ENCODE peak calls at places on chromosome 17, in six cellular contexts. X, B, F, C, W and Z are unnamed samples.

GRCh38 chr17:75105269-75106080 is 4.3 kb upstream of the ARMC7 start:
- ATAC-seq in F (peak), W (peak), B (no peak), X (peak), C (peak), Z (peak)

GRCh38 chr17:82871056-82871775 is 31.4 kb upstream of the ZNF750 start:
- ATAC-seq in B (no peak), X (peak), F (no peak), C (no peak), W (no peak), Z (peak)

GRCh38 chr17:65028537-65028843 is 28.1 kb downstream of the GNA13 start:
- ATAC-seq in W (no peak), F (no peak), B (no peak), C (no peak), X (no peak), Z (no peak)

GRCh38 chr17:58119491-58119890 is 28.7 kb upstream of the OR4D1 start:
- ATAC-seq in C (no peak), B (no peak), F (no peak), X (no peak), W (no peak), Z (no peak)

GRCh38 chr17:77227461-77228223 is 86.9 kb downstream of the SEC14L1 start:
- ATAC-seq in C (no peak), F (peak), W (no peak), X (peak), B (no peak), Z (peak)

GRCh38 chr17:50638851-50639767 is 4.4 kb downstream of the ABCC3 start:
- ATAC-seq in F (peak), B (no peak), W (peak), C (no peak), X (peak), Z (peak)

GRCh38 chr17:69424287-69425041 is 10.0 kb downstream of the MAP2K6 start:
- ATAC-seq in C (no peak), B (no peak), F (peak), W (no peak), X (no peak), Z (no peak)

GRCh38 chr17:39965017-39965699 is 2.4 kb downstream of the GSDMA start:
- ATAC-seq in F (no peak), W (no peak), B (no peak), C (no peak), X (no peak), Z (no peak)

GRCh38 chr17:75019146-75019545 is 6.7 kb downstream of the MRPL58 start:
- ATAC-seq in W (no peak), B (no peak), X (no peak), C (no peak), F (no peak), Z (no peak)

GRCh38 chr17:4331614-4332013 is 34.9 kb downstream of the UBE2G1 start:
- ATAC-seq in B (no peak), W (no peak), F (no peak), C (peak), X (no peak), Z (no peak)

GRCh38 chr17:63479495-63480184 is 2.8 kb downstream of the ACE start:
- ATAC-seq in X (no peak), F (no peak), B (no peak), W (no peak), C (no peak), Z (no peak)

GRCh38 chr17:19381741-19382444 is 3.6 kb downstream of the MAPK7 start:
- ATAC-seq in B (no peak), F (no peak), X (no peak), C (no peak), W (no peak), Z (no peak)

GRCh38 chr17:19386276-19386863 is 620 bp downstream of the MFAP4 start:
- ATAC-seq in C (peak), W (peak), X (peak), B (no peak), F (peak), Z (peak)

GRCh38 chr17:19382581-19383444 is 4.2 kb downstream of the MFAP4 start:
- ATAC-seq in W (no peak), C (no peak), F (no peak), B (no peak), X (no peak), Z (no peak)

GRCh38 chr17:19384723-19385391 is 2.1 kb downstream of the MFAP4 start:
- ATAC-seq in C (peak), X (no peak), B (no peak), W (peak), F (peak), Z (peak)

GRCh38 chr17:19383681-19384470 is 3.1 kb downstream of the MFAP4 start:
- ATAC-seq in X (no peak), C (no peak), F (no peak), B (no peak), W (no peak), Z (no peak)
- H3K27ac ChIP-seq in X (no peak), C (no peak), F (peak), B (no peak), W (peak), Z (peak)

GRCh38 chr17:7632492-7632894 is 2.6 kb downstream of the SHBG start:
- ATAC-seq in C (peak), W (peak), F (peak), B (no peak), X (peak), Z (no peak)
- H3K4me3 ChIP-seq in C (no peak), W (no peak), F (no peak), B (no peak), X (no peak), Z (no peak)

DNA sequence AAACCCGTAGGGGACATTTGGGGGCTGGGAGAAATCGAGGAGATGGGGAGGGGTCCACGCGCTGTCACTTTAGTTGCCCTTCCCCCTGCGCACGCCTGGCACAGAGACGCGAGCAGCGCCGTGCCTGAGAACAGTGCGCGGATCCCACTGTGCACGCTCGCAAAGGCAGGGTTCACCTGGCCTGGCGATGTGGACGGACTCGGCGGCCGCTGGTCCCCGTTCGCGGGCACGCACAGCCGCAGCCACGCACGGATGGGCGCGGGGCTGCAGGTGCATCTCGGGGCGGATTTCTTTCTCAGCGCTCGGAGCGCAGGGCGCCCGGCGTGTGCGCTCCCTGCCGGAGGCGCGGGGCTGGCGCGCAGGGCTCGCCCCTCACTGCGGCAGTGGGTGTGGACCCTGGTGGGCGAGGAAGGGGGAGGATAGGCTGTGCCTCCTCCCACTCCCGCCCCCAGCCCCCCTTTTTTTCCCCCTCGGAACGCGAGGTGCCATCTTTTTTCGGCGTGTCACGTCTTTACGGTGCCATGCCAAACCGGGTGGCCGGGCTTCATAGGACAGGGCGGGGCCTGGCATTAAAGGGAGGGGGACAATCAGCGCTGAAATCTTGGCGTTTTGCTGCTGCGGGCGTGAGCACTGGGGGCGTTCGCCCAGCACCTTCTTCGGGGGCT is 1.1 kb downstream of the MAPT start:
- ATAC-seq in X (peak), F (peak), C (no peak), W (no peak), B (peak), Z (no peak)
- TF ChIP-seq CTCF in X (peak), F (no peak), C (no peak), W (no peak), B (no peak), Z (peak)

DNA sequence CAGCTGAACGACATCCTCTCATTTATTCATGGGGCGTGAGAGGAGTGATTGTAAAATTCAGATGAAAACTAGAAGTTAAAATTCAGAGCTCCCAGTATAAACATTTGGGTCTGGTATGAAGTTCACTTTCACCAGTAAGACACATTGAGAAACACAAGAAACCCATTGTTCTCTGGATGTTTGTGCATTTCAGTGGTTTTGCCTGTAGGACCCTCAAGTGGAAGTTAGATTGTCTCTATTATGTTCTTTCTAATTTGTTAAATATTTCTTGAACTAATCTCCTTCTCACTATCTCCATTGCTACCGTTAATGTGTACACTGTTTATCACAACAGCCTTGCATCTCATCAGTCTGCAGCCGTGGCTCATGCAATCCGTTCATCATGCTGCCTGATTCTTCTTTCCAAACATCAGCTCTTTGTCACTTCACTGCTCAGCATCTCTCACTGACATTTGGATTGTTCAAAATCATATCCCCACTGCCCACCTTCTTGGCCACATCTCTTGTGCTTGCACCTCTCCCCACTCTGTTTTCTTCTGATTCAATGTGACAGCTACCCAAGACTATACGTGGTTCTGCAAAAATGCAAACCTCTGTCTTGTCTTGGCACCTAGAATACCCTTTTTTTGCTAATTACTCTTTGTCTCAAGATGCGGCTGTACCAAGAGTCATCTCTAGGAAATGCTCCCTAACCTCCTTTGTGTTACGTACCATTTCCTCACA is 49.5 kb downstream of the HLF start:
- ATAC-seq in B (no peak), C (no peak), F (no peak), W (no peak), X (peak), Z (no peak)
- H3K27ac ChIP-seq in B (no peak), C (no peak), F (no peak), W (no peak), X (peak), Z (no peak)

GRCh38 chr17:15380447-15380846 is 39.0 kb upstream of the TEKT3 start:
- ATAC-seq in F (no peak), W (no peak), C (peak), X (no peak), B (no peak), Z (no peak)
- H3K4me3 ChIP-seq in F (no peak), W (no peak), C (no peak), X (no peak), B (no peak), Z (no peak)

DNA sequence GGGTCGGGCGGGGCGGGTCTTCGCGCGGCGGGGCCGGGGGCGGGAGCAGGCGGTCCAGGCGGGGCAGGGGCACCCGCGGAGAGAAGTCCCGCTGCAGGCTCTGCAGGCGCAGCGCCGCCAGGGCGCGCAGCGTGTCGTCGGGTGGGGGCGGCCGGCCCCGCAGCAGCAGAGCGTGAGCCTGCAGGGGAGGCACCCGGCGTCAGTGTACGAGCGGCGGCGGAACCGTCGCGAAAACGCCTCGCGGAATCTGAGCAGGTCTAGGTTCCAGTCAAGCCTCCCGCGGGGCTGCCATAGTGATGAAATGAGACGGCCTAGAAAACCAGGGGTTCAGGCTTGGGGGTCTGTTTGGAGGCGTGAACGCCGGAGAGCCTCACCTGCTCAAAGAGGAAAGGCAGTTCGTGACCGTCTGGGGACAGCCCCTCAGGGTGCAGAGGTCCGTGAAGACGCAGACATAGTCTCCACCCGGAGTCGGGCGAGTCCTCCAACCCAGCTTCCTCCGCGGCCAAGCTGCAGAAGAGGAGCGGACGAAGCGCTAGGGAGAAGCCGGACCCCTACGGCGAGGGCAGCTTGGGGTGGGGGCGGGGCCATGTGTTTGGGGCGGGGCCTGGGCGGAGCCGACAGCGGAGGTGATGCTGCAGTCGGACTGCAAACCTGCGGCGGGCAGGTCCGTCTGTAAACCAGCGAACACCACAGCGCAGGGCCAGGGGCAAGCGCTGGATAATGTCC is 6.4 kb downstream of the PLEKHH3 start:
- ATAC-seq in B (peak), W (no peak), X (no peak), F (no peak), C (no peak), Z (no peak)
- TF ChIP-seq CTCF in B (peak), W (no peak), X (no peak), F (no peak), C (no peak), Z (no peak)